ENCODE peak calls at places on chromosomes 13 and 19, in eight cellular contexts. G is OCI-M1; Z is stomach; B is ovary; E is skeletal muscle cell; S is stimulated activated CD4-positive, alpha-beta T cell treated with anti-CD3 and anti-CD28 coated beads, Interleukin-1b, Interleukin-23, amount 100 ng/mL, for 1 hour; H is H9; U is mucosa of gallbladder. C is an unnamed sample.

GRCh38 chr13:30572859-30573275 is 44.9 kb upstream of the USPL1 start:
- DNase-seq in H (no peak), B (no peak), S (no peak), Z (no peak), U (no peak), E (peak), G (peak), C (peak)

GRCh38 chr13:113926301-113926761 is 47.5 kb downstream of the C13orf46 start:
- DNase-seq in G (no peak), Z (peak), E (peak), U (no peak), B (peak), S (no peak), H (peak), C (no peak)

GRCh38 chr13:41019027-41019487 is at the start of gene ELF1:
- DNase-seq in U (peak), B (no peak), E (peak), S (no peak), G (peak), Z (peak), H (no peak), C (peak)

GRCh38 chr19:40269216-40269940 is 15.8 kb downstream of the AKT2 start:
- DNase-seq in Z (no peak), S (no peak), G (no peak), B (no peak), U (no peak), E (no peak), H (no peak), C (no peak)

GRCh38 chr19:6108721-6109633 is 1.3 kb downstream of the RFX2 start:
- DNase-seq in E (no peak), S (peak), Z (peak), U (peak), H (peak), B (peak), G (no peak), C (peak)

GRCh38 chr19:6047741-6048231 is 62.5 kb downstream of the RFX2 start:
- DNase-seq in E (no peak), Z (no peak), U (peak), B (no peak), G (peak), S (no peak), H (peak), C (peak)

GRCh38 chr13:109241160-109241559 is 545.2 kb downstream of the IRS2 start:
- DNase-seq in U (no peak), Z (no peak), E (no peak), G (no peak), S (no peak), H (no peak), B (no peak), C (no peak)

GRCh38 chr13:69856331-69856730 is 251.3 kb upstream of the ATXN8OS start:
- DNase-seq in U (no peak), Z (no peak), S (no peak), G (no peak), E (no peak), H (no peak), B (no peak), C (peak)

GRCh38 chr13:95784161-95784880 is 107.4 kb downstream of the DNAJC3 start:
- DNase-seq in S (no peak), E (peak), H (no peak), B (no peak), U (no peak), Z (no peak), G (no peak), C (peak)

GRCh38 chr19:53577968-53578367 is 40.0 kb downstream of the ZNF331 start:
- DNase-seq in B (no peak), S (no peak), Z (no peak), U (no peak), E (no peak), H (no peak), G (no peak), C (no peak)

GRCh38 chr19:39246951-39247669 is 1.5 kb downstream of the IFNL4 start:
- DNase-seq in E (no peak), B (no peak), U (peak), S (no peak), Z (no peak), H (peak), G (no peak), C (peak)

GRCh38 chr19:58009666-58010301 is 7.2 kb upstream of the ZNF606 start:
- DNase-seq in G (peak), U (peak), H (peak), B (peak), S (no peak), Z (peak), E (peak), C (peak)

GRCh38 chr19:10338940-10339339 is 484 bp downstream of the ICAM3 start:
- DNase-seq in G (no peak), S (no peak), H (no peak), U (no peak), E (no peak), B (no peak), Z (no peak), C (no peak)

GRCh38 chr13:26528527-26528926 is 29.0 kb upstream of the WASF3 start:
- DNase-seq in E (no peak), B (no peak), G (no peak), Z (no peak), U (no peak), H (no peak), S (no peak), C (no peak)

GRCh38 chr13:31048521-31048920 is 113.2 kb downstream of the HSPH1 start:
- DNase-seq in E (no peak), Z (no peak), H (no peak), B (no peak), S (no peak), U (no peak), G (no peak), C (peak)

GRCh38 chr13:46861959-46862358 is 34.9 kb downstream of the HTR2A start:
- DNase-seq in E (no peak), B (no peak), Z (no peak), U (no peak), H (no peak), G (no peak), S (no peak), C (no peak)

GRCh38 chr13:80873589-80873988 is 532.7 kb upstream of the SPRY2 start:
- DNase-seq in H (no peak), Z (no peak), E (no peak), S (no peak), U (no peak), B (no peak), G (peak), C (no peak)

GRCh38 chr19:49468199-49468598 is 5.8 kb upstream of the FLT3LG start:
- DNase-seq in H (peak), B (no peak), S (no peak), U (no peak), Z (no peak), E (no peak), G (no peak), C (no peak)

GRCh38 chr13:24905242-24905641 is 141.3 kb downstream of the RNF17 start:
- DNase-seq in E (no peak), H (no peak), S (no peak), B (no peak), U (no peak), G (no peak), Z (no peak), C (no peak)

GRCh38 chr13:44715287-44716224 is 139.4 kb upstream of the TSC22D1 start:
- DNase-seq in B (no peak), Z (no peak), S (no peak), E (no peak), U (no peak), G (peak), H (no peak), C (no peak)

GRCh38 chr13:71722206-71722605 is 144.8 kb downstream of the DACH1 start:
- DNase-seq in G (no peak), S (no peak), B (no peak), E (no peak), U (no peak), Z (no peak), H (no peak), C (no peak)